ENCODE peak calls at places on chromosomes 2 and 18, in four cellular contexts. One of them, this sample, is unnamed.
A peak's percentile ranks its signal among the peaks of the same experiment; 100 is the strongest.

GRCh38 chr2:103991591-103991990 is 862.3 kb upstream of the POU3F3 start:
- DNase-seq in pancreas: no peak
- DNase-seq in BJ: no peak
- DNase-seq in neural progenitor cell: peak; percentile 5
- DNase-seq in this sample: no peak

GRCh38 chr2:168730391-168730790 is 72.0 kb upstream of the NOSTRIN start:
- DNase-seq in neural progenitor cell: peak; percentile 24
- DNase-seq in pancreas: no peak
- DNase-seq in BJ: no peak
- DNase-seq in this sample: no peak

GRCh38 chr2:237184923-237185580 is 99.4 kb downstream of the COPS8 start:
- DNase-seq in pancreas: no peak
- DNase-seq in neural progenitor cell: no peak
- DNase-seq in BJ: no peak
- DNase-seq in this sample: no peak

GRCh38 chr2:42314892-42315468 is 46.0 kb downstream of the COX7A2L start:
- DNase-seq in BJ: peak; percentile 90
- DNase-seq in neural progenitor cell: no peak
- DNase-seq in pancreas: no peak
- DNase-seq in this sample: peak; percentile 61

GRCh38 chr2:171793691-171794678 is 100.1 kb downstream of the SLC25A12 start:
- DNase-seq in pancreas: no peak
- DNase-seq in BJ: peak; percentile 11
- DNase-seq in neural progenitor cell: no peak
- DNase-seq in this sample: no peak

GRCh38 chr2:63654959-63655358 is 66.2 kb downstream of the MDH1 start:
- DNase-seq in pancreas: no peak
- DNase-seq in neural progenitor cell: no peak
- DNase-seq in BJ: no peak
- DNase-seq in this sample: no peak

GRCh38 chr2:207051345-207051959 is 112.1 kb downstream of the CPO start:
- DNase-seq in pancreas: no peak
- DNase-seq in neural progenitor cell: no peak
- DNase-seq in BJ: no peak
- DNase-seq in this sample: no peak

GRCh38 chr2:3651686-3652516 is 6.1 kb upstream of the ALLC start:
- DNase-seq in BJ: no peak
- DNase-seq in neural progenitor cell: peak; percentile 91
- DNase-seq in pancreas: peak; percentile 49
- DNase-seq in this sample: no peak

GRCh38 chr2:167196461-167197252 is 308.4 kb downstream of the XIRP2 start:
- DNase-seq in pancreas: peak; percentile 32
- DNase-seq in neural progenitor cell: peak; percentile 21
- DNase-seq in BJ: no peak
- DNase-seq in this sample: no peak

GRCh38 chr18:77250501-77250925 is 865 bp downstream of the GALR1 start:
- DNase-seq in neural progenitor cell: peak; percentile 45
- DNase-seq in BJ: no peak
- DNase-seq in pancreas: no peak
- DNase-seq in this sample: no peak

DNA sequence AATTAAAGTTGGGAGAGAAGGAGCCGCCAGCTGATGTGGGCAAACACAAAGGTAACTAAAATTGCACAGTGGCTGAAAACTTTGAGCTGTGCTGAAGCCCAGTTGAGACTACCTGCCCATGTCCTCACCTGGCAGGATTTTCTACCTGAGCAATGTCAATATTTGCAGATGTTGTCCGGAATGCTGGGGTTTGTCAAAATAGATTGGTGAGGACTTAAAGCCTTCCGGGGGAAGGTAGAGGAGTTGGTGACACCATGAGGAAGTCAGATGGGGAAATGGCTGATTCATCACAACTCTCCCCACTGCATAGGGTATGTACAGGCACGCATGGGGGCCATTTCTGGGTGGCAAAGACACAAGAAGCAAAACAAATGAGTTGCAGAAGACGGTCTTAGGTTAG is 114.9 kb downstream of the ALK start:
- DNase-seq in pancreas: no peak
- DNase-seq in BJ: no peak
- DNase-seq in neural progenitor cell: no peak
- DNase-seq in this sample: no peak
- TF ChIP-seq CTCF in pancreas: no peak
- TF ChIP-seq CTCF in BJ: no peak
- TF ChIP-seq CTCF in neural progenitor cell: no peak
- TF ChIP-seq CTCF in this sample: no peak

DNA sequence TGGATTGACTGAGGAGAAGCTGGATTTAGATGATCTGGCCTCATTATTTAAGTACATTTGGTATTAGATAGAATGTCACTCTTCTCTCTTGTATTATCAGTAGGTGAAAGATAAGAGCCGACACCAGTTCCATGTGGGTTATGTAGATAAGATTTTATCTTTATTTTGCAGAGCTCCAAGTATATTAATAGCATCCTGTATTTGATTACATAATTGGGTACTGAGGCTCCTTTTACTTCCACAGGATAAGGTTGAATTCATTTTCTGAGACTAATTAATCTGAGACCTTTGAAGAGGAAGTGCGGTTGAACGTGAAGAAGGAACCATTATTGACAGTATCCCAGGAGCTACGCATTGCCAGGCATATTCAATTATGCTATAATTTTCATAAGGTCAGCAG is 32.8 kb upstream of the CD226 start:
- DNase-seq in BJ: no peak
- DNase-seq in pancreas: no peak
- DNase-seq in neural progenitor cell: no peak
- DNase-seq in this sample: no peak
- H3K4me3 ChIP-seq in BJ: no peak overlapping the region
- H3K4me3 ChIP-seq in pancreas: no peak overlapping the region
- H3K4me3 ChIP-seq in neural progenitor cell: no peak overlapping the region
- H3K4me3 ChIP-seq in this sample: no peak overlapping the region

DNA sequence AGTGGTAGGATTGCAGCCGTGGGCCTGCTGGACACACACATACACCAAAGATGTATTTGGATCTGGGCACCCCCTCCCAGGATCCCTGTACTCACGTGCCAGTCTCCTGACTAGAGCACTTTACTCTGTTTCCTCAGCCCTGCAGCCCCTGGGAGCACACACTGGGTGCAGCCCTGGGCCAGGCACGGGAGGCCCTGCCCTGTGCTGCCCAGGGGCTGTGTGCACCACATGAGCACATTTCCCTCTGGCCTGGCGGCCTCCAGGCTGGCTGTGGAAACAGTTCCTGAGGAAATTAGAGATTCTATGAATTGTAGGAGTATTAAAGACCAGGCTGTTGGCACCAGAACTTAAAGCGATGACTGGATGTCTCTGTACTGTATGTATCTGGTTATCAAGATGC is 45.4 kb downstream of the BCL2L11 start:
- DNase-seq in pancreas: no peak
- DNase-seq in BJ: no peak
- DNase-seq in neural progenitor cell: no peak
- DNase-seq in this sample: no peak
- H3K36me3 ChIP-seq in pancreas: no peaks in the 10 kb centered on the region
- H3K36me3 ChIP-seq in BJ: peaks cover 1% of the 10 kb centered on the region
- H3K36me3 ChIP-seq in neural progenitor cell: peaks cover 6% of the 10 kb centered on the region
- H3K36me3 ChIP-seq in this sample: no peaks in the 10 kb centered on the region

GRCh38 chr2:119531292-119531691 is 7.0 kb upstream of the SCTR start:
- DNase-seq in pancreas: no peak
- DNase-seq in BJ: no peak
- DNase-seq in neural progenitor cell: peak; percentile 64
- DNase-seq in this sample: no peak
- TF ChIP-seq CTCF in pancreas: no peak
- TF ChIP-seq CTCF in BJ: no peak
- TF ChIP-seq CTCF in neural progenitor cell: peak; percentile 57
- TF ChIP-seq CTCF in this sample: no peak

GRCh38 chr18:63676927-63677326 is 15.2 kb upstream of the SERPINB3 start:
- DNase-seq in BJ: no peak
- DNase-seq in neural progenitor cell: no peak
- DNase-seq in pancreas: no peak
- DNase-seq in this sample: no peak
- H3K4me3 ChIP-seq in BJ: no peak overlapping the region
- H3K4me3 ChIP-seq in neural progenitor cell: no peak overlapping the region
- H3K4me3 ChIP-seq in pancreas: no peak overlapping the region
- H3K4me3 ChIP-seq in this sample: no peak overlapping the region

This sample was measured in kidney epithelial cell.